ENCODE peak calls at places on chromosomes 6 and 20, in ten cellular contexts. V is epithelial cell of esophagus; J is brain microvascular endothelial cell; Q is CD8-positive, alpha-beta T cell; E is nephron progenitor cell; R is heart left ventricle; A is Peyer's patch; M is IMR-90; P is GM10248; S is mesothelial cell of epicardium. H is an unnamed sample.
A peak's percentile ranks its signal among the peaks of the same experiment; 100 is the strongest.

GRCh38 chr20:57484772-57485171 is 40.2 kb downstream of the CTCFL start:
- DNase-seq in V (no peak), J (no peak), Q (no peak), E (no peak), R (no peak), A (no peak), M (no peak), P (no peak), S (no peak), H (no peak)

GRCh38 chr20:49859807-49860206 is 47.2 kb downstream of the SLC9A8 start:
- DNase-seq in V (peak; percentile 86), J (no peak), Q (no peak), E (no peak), R (no peak), A (no peak), M (no peak), P (no peak), S (no peak), H (no peak)

GRCh38 chr6:31657406-31658157 is 1.9 kb downstream of the APOM start:
- DNase-seq in V (no peak), J (no peak), Q (no peak), E (no peak), R (no peak), A (no peak), M (no peak), P (no peak), S (no peak), H (no peak)

GRCh38 chr6:136788069-136788902 is 4.0 kb downstream of the MAP3K5 start:
- DNase-seq in V (peak; percentile 77), J (peak; percentile 58), Q (no peak), E (no peak), R (no peak), A (no peak), M (peak; percentile 89), P (no peak), S (no peak), H (no peak)

GRCh38 chr20:32215729-32216128 is 8.0 kb downstream of the POFUT1 start:
- DNase-seq in V (no peak), J (no peak), Q (no peak), E (no peak), R (no peak), A (no peak), M (no peak), P (no peak), S (no peak), H (no peak)

GRCh38 chr6:97151611-97152010 is 131.4 kb downstream of the MMS22L start:
- DNase-seq in V (no peak), J (no peak), Q (no peak), E (no peak), R (no peak), A (no peak), M (no peak), P (no peak), S (no peak), H (no peak)

GRCh38 chr20:19774086-19774933 is 16.3 kb downstream of the RIN2 start:
- DNase-seq in V (no peak), J (no peak), Q (no peak), E (no peak), R (no peak), A (no peak), M (no peak), P (no peak), S (no peak), H (no peak)

GRCh38 chr6:33683051-33683571 is 28.4 kb downstream of the UQCC2 start:
- DNase-seq in V (no peak), J (no peak), Q (peak; percentile 24), E (no peak), R (no peak), A (no peak), M (no peak), P (no peak), S (no peak), H (no peak)

GRCh38 chr6:158803733-158804143 is 15.4 kb downstream of the EZR start:
- DNase-seq in V (peak; percentile 63), J (peak; percentile 38), Q (peak; percentile 33), E (no peak), R (no peak), A (no peak), M (no peak), P (peak; percentile 48), S (no peak), H (no peak)

GRCh38 chr6:169852504-169853195 is 101.2 kb downstream of the ERMARD start:
- DNase-seq in V (no peak), J (no peak), Q (no peak), E (no peak), R (no peak), A (no peak), M (no peak), P (no peak), S (no peak), H (no peak)

GRCh38 chr6:84033523-84034451 is at the start of gene MRAP2:
- DNase-seq in V (peak; percentile 53), J (peak; percentile 3), Q (no peak), E (peak; percentile 78), R (peak; percentile 32), A (peak; percentile 75), M (no peak), P (peak; percentile 21), S (peak; percentile 43), H (no peak)

GRCh38 chr6:73691512-73691911 is 4.5 kb upstream of the CD109 start:
- DNase-seq in V (no peak), J (no peak), Q (no peak), E (no peak), R (no peak), A (no peak), M (peak; percentile 55), P (no peak), S (no peak), H (no peak)

GRCh38 chr20:63658749-63659187 is 656 bp downstream of the RTEL1 start:
- DNase-seq in V (peak; percentile 35), J (peak; percentile 20), Q (no peak), E (peak; percentile 58), R (no peak), A (no peak), M (peak; percentile 40), P (no peak), S (peak; percentile 28), H (no peak)

GRCh38 chr20:63657260-63657936 is 714 bp upstream of the RTEL1 start:
- DNase-seq in V (no peak), J (no peak), Q (no peak), E (no peak), R (no peak), A (no peak), M (no peak), P (no peak), S (no peak), H (no peak)

GRCh38 chr20:63656451-63656850 is 1.7 kb upstream of the RTEL1 start:
- DNase-seq in V (no peak), J (no peak), Q (no peak), E (no peak), R (no peak), A (no peak), M (peak; percentile 15), P (no peak), S (no peak), H (no peak)

GRCh38 chr20:63659370-63659769 is 1.3 kb downstream of the RTEL1 start:
- DNase-seq in V (no peak), J (no peak), Q (no peak), E (no peak), R (no peak), A (no peak), M (no peak), P (no peak), S (no peak), H (no peak)

DNA sequence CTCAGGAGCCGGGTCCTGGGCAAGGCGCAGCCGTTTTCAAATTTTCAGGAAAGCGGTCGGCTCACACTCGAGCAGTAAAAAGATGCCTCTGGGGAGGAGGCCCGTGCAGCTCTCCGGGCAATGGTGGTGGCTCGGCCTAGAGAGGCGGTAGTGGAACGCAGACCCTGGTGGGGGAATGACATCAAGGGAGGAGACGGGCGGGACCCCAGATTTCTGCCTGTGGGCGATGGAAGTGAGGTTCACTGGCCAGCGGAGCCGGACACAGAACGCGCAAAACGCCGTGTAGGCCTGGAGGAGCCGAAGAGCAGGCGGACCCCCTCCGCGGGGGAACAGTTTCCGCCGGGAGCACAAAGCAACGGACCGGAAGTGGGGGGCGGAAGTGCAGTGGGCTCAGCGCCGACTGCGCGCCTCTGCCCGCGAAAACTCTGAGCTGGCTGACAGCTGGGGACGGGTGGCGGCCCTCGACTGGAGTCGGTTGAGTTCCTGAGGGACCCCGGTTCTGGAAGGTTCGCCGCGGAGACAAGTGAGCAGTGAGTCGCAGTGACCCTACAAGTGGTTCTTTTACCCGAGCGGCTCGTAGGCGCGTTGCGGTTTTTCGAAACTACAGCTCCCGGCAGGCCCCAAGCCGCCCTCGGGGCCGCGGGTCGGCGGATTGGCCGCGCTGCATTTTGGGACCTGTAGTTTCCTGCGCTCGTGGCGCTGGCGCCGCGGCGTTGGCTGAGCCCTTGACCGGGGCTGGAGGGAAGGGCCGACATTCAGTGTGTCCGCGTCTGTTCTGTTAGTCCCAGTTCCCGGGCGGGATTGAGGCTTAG is at the start of gene RTEL1:
- DNase-seq in V (peak; percentile 94), J (peak; percentile 86), Q (peak; percentile 87), E (peak; percentile 92), R (peak; percentile 95), A (peak; percentile 94), M (peak; percentile 91), P (peak; percentile 96), S (peak; percentile 74), H (peak; percentile 38)
- TF ChIP-seq CTCF in V (no peak), J (no peak), Q (no peak), E (no peak), R (no peak), A (peak; percentile 36), M (no peak), P (no peak), S (no peak), H (no peak)

GRCh38 chr6:144007779-144008500 is at the start of gene PLAGL1:
- DNase-seq in V (peak; percentile 47), J (peak; percentile 31), Q (peak; percentile 8), E (peak; percentile 55), R (peak; percentile 87), A (peak; percentile 69), M (peak; percentile 55), P (peak; percentile 69), S (peak; percentile 28), H (no peak)
- TF ChIP-seq CTCF in V (no peak), J (no peak), Q (no peak), E (no peak), R (no peak), A (no peak), M (no peak), P (no peak), S (no peak), H (no peak)

GRCh38 chr20:21632031-21632430 is 73.4 kb upstream of the PAX1 start:
- DNase-seq in V (no peak), J (no peak), Q (no peak), E (no peak), R (no peak), A (no peak), M (no peak), P (no peak), S (no peak), H (no peak)
- TF ChIP-seq CTCF in V (no peak), J (no peak), Q (no peak), E (no peak), R (no peak), A (no peak), M (no peak), P (no peak), S (no peak), H (no peak)

DNA sequence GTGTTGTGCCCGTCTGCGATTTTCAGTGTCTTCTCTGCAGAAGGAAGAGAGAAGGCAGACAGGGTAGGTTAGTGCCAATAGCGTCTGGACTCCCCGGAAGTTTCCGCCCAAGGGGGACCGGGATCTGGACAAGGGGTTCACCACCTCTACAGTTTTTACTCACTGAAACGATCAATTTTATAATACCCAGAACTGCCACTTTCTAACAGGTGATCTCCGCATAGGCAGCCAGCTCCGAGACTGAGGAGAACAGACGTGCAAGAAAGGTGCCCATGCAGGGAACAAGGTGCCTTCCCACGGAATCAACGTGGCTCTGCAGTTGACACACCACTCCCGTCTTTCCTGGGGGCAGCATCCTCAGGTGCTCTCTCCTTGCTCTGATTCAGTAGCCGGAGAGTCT is 617.3 kb upstream of the CDH4 start:
- DNase-seq in V (no peak), J (no peak), Q (no peak), E (no peak), R (no peak), A (no peak), M (no peak), P (no peak), S (no peak), H (no peak)
- TF ChIP-seq CTCF in V (no peak), J (no peak), Q (no peak), E (no peak), R (no peak), A (no peak), M (no peak), P (no peak), S (no peak), H (no peak)

H was measured in AG04449.